ENCODE peak calls at places on chromosomes 2 and 18, in eight cellular contexts. M is ureter; V is MM.1S; N is progenitor cell of endocrine pancreas; G is neuronal stem cell; U is stimulated activated CD4-positive, alpha-beta T cell treated with anti-CD3 and anti-CD28 coated beads, Interleukin-4, amount 100 ng/mL, for 1 hour; S is pulmonary artery endothelial cell; K is stimulated activated CD8-positive, alpha-beta memory T cell treated with anti-CD3 and anti-CD28 coated beads, Interleukin-12 subunit alpha, Interleukin-12 subunit beta, amount 100 ng/mL, for 1 hour. H is an unnamed sample.

GRCh38 chr18:23752796-23753195 is 63.5 kb downstream of the LAMA3 start:
- DNase-seq in M (no peak), V (no peak), N (no peak), G (no peak), U (no peak), S (no peak), K (no peak), H (no peak)

GRCh38 chr2:46146866-46147502 is 150.2 kb upstream of the EPAS1 start:
- DNase-seq in M (no peak), V (no peak), N (no peak), G (no peak), U (no peak), S (no peak), K (no peak), H (no peak)

GRCh38 chr2:84970956-84971798 is at the start of gene KCMF1:
- DNase-seq in M (peak; percentile 84), V (peak; percentile 74), N (peak; percentile 58), G (peak; percentile 65), U (peak; percentile 78), S (no peak), K (peak; percentile 53), H (peak; percentile 82)

GRCh38 chr2:106137944-106138903 is 55.9 kb downstream of the UXS1 start:
- DNase-seq in M (no peak), V (no peak), N (no peak), G (no peak), U (no peak), S (no peak), K (no peak), H (no peak)

GRCh38 chr2:55011741-55012574 is 38.3 kb downstream of the RTN4 start:
- DNase-seq in M (no peak), V (no peak), N (no peak), G (no peak), U (no peak), S (no peak), K (no peak), H (no peak)

GRCh38 chr2:240637901-240638175 is 12.6 kb downstream of the GPR35 start:
- DNase-seq in M (no peak), V (no peak), N (no peak), G (no peak), U (no peak), S (no peak), K (no peak), H (no peak)

GRCh38 chr2:234273887-234274584 is 222.8 kb downstream of the ARL4C start:
- DNase-seq in M (no peak), V (no peak), N (no peak), G (no peak), U (no peak), S (no peak), K (no peak), H (no peak)

GRCh38 chr2:56040834-56041233 is 117.3 kb upstream of the EFEMP1 start:
- DNase-seq in M (no peak), V (no peak), N (no peak), G (no peak), U (no peak), S (no peak), K (no peak), H (no peak)

GRCh38 chr2:201852878-201853415 is 46.6 kb downstream of the CDK15 start:
- DNase-seq in M (no peak), V (peak; percentile 23), N (no peak), G (no peak), U (no peak), S (no peak), K (no peak), H (no peak)

GRCh38 chr2:7878786-7879515 is 802.9 kb upstream of the ID2 start:
- DNase-seq in M (no peak), V (no peak), N (no peak), G (no peak), U (no peak), S (no peak), K (no peak), H (no peak)

GRCh38 chr2:235749121-235749780 is 255.4 kb downstream of the AGAP1 start:
- DNase-seq in M (no peak), V (no peak), N (no peak), G (no peak), U (no peak), S (no peak), K (no peak), H (no peak)

GRCh38 chr18:45571714-45572113 is 43.6 kb upstream of the SLC14A2 start:
- DNase-seq in M (no peak), V (no peak), N (no peak), G (no peak), U (no peak), S (no peak), K (no peak), H (no peak)

GRCh38 chr2:150256746-150257145 is 230.7 kb downstream of the RND3 start:
- DNase-seq in M (no peak), V (no peak), N (no peak), G (no peak), U (no peak), S (no peak), K (no peak), H (no peak)

GRCh38 chr2:173076557-173077345 is 1.1 kb downstream of the MAP3K20 start:
- DNase-seq in M (peak; percentile 48), V (peak; percentile 27), N (peak; percentile 17), G (peak; percentile 23), U (peak; percentile 12), S (no peak), K (no peak), H (no peak)

GRCh38 chr2:84613082-84613481 is 96.8 kb downstream of the DNAH6 start:
- DNase-seq in M (no peak), V (no peak), N (no peak), G (no peak), U (no peak), S (no peak), K (no peak), H (no peak)

GRCh38 chr2:27461118-27461517 is 18.9 kb downstream of the KRTCAP3 start:
- DNase-seq in M (no peak), V (no peak), N (no peak), G (no peak), U (no peak), S (no peak), K (no peak), H (peak; percentile 40)

GRCh38 chr18:48220146-48220499 is 189.1 kb downstream of the ZBTB7C start:
- DNase-seq in M (no peak), V (no peak), N (no peak), G (no peak), U (no peak), S (no peak), K (no peak), H (no peak)

GRCh38 chr2:46502291-46502690 is 22.9 kb downstream of the TMEM247 start:
- DNase-seq in M (no peak), V (no peak), N (no peak), G (no peak), U (no peak), S (no peak), K (no peak), H (no peak)

GRCh38 chr2:100350661-100351185 is 28.4 kb upstream of the LONRF2 start:
- DNase-seq in M (no peak), V (no peak), N (no peak), G (no peak), U (no peak), S (no peak), K (no peak), H (no peak)

GRCh38 chr18:41905786-41906527 is 49.1 kb upstream of the PIK3C3 start:
- DNase-seq in M (no peak), V (no peak), N (no peak), G (no peak), U (no peak), S (no peak), K (no peak), H (no peak)

GRCh38 chr2:213834331-213834730 is 550.1 kb downstream of the SPAG16 start:
- DNase-seq in M (no peak), V (no peak), N (no peak), G (no peak), U (no peak), S (no peak), K (no peak), H (no peak)

GRCh38 chr2:189559579-189560272 is 20.9 kb downstream of the SLC40A1 start:
- DNase-seq in M (no peak), V (no peak), N (no peak), G (no peak), U (no peak), S (no peak), K (no peak), H (no peak)

GRCh38 chr18:58202406-58202730 is 158.3 kb downstream of the NEDD4L start:
- DNase-seq in M (no peak), V (no peak), N (no peak), G (no peak), U (no peak), S (no peak), K (no peak), H (no peak)

GRCh38 chr2:11409184-11409959 is 56.6 kb downstream of the E2F6 start:
- DNase-seq in M (no peak), V (no peak), N (no peak), G (no peak), U (no peak), S (no peak), K (no peak), H (no peak)

GRCh38 chr2:237459741-237460174 is 27.3 kb upstream of the MLPH start:
- DNase-seq in M (no peak), V (no peak), N (no peak), G (no peak), U (no peak), S (no peak), K (no peak), H (no peak)

GRCh38 chr2:171244466-171244969 is 83.8 kb upstream of the TLK1 start:
- DNase-seq in M (no peak), V (no peak), N (no peak), G (no peak), U (no peak), S (no peak), K (no peak), H (no peak)

GRCh38 chr2:7480431-7480830 is 563.2 kb downstream of the RNF144A start:
- DNase-seq in M (no peak), V (no peak), N (no peak), G (no peak), U (no peak), S (no peak), K (no peak), H (no peak)

GRCh38 chr2:105950521-105951389 is 206.0 kb downstream of the NCK2 start:
- DNase-seq in M (no peak), V (no peak), N (no peak), G (peak; percentile 52), U (no peak), S (no peak), K (no peak), H (no peak)

H was measured in gastrocnemius medialis.